ENCODE peak calls at places on chromosomes 7 and 10, in four cellular contexts. One of them, this sample, is unnamed.

GRCh38 chr10:71528371-71529202 is 131.9 kb downstream of the CDH23 start:
- DNase-seq in H9: no peak
- DNase-seq in trophoblast cell: no peak
- DNase-seq in H1: no peak
- DNase-seq in this sample: peak; percentile 84

GRCh38 chr7:142384508-142384922 is 126.7 kb upstream of the PRSS58 start:
- DNase-seq in H9: no peak
- DNase-seq in trophoblast cell: no peak
- DNase-seq in H1: no peak
- DNase-seq in this sample: no peak

GRCh38 chr7:159144756-159145543 is at the start of gene VIPR2:
- DNase-seq in H1: no peak
- DNase-seq in trophoblast cell: no peak
- DNase-seq in H9: peak; percentile 66
- DNase-seq in this sample: peak; percentile 17

GRCh38 chr10:132813560-132814468 is 27.9 kb upstream of the NKX6-2 start:
- DNase-seq in H9: no peak
- DNase-seq in trophoblast cell: no peak
- DNase-seq in H1: no peak
- DNase-seq in this sample: no peak

GRCh38 chr10:88281592-88282268 is 301.4 kb downstream of the RNLS start:
- DNase-seq in H1: no peak
- DNase-seq in H9: no peak
- DNase-seq in trophoblast cell: no peak
- DNase-seq in this sample: no peak

GRCh38 chr7:120056227-120056626 is 216.7 kb upstream of the KCND2 start:
- DNase-seq in H1: no peak
- DNase-seq in H9: no peak
- DNase-seq in trophoblast cell: no peak
- DNase-seq in this sample: no peak

GRCh38 chr10:120841522-120842189 is 9.5 kb upstream of the WDR11 start:
- DNase-seq in H1: no peak
- DNase-seq in H9: no peak
- DNase-seq in trophoblast cell: no peak
- DNase-seq in this sample: no peak

GRCh38 chr7:116284390-116284789 is 74.1 kb downstream of the TES start:
- DNase-seq in H9: no peak
- DNase-seq in H1: no peak
- DNase-seq in trophoblast cell: no peak
- DNase-seq in this sample: no peak

GRCh38 chr7:43199761-43200160 is 87.3 kb downstream of the HECW1 start:
- DNase-seq in trophoblast cell: no peak
- DNase-seq in H9: no peak
- DNase-seq in H1: no peak
- DNase-seq in this sample: no peak

GRCh38 chr7:47502240-47502877 is 79.6 kb downstream of the TNS3 start:
- DNase-seq in H1: no peak
- DNase-seq in H9: no peak
- DNase-seq in trophoblast cell: no peak
- DNase-seq in this sample: no peak

GRCh38 chr10:72243822-72244437 is 27.9 kb upstream of the ASCC1 start:
- DNase-seq in H9: no peak
- DNase-seq in trophoblast cell: peak; percentile 14
- DNase-seq in H1: no peak
- DNase-seq in this sample: no peak

GRCh38 chr10:7084255-7085005 is 326.4 kb downstream of the SFMBT2 start:
- DNase-seq in H9: no peak
- DNase-seq in H1: no peak
- DNase-seq in trophoblast cell: no peak
- DNase-seq in this sample: no peak

GRCh38 chr7:119472398-119473038 is 800.5 kb upstream of the KCND2 start:
- DNase-seq in H1: peak; percentile 5
- DNase-seq in trophoblast cell: no peak
- DNase-seq in H9: peak; percentile 43
- DNase-seq in this sample: no peak

GRCh38 chr10:104076743-104077160 is 8.9 kb downstream of the COL17A1 start:
- DNase-seq in H1: peak; percentile 50
- DNase-seq in H9: peak; percentile 58
- DNase-seq in trophoblast cell: no peak
- DNase-seq in this sample: peak; percentile 70

GRCh38 chr7:103447073-103447960 is 1.3 kb upstream of the SLC26A5 start:
- DNase-seq in H1: peak; percentile 34
- DNase-seq in H9: peak; percentile 86
- DNase-seq in trophoblast cell: peak; percentile 46
- DNase-seq in this sample: peak; percentile 54

GRCh38 chr7:98352621-98353020 is 48.3 kb downstream of the BAIAP2L1 start:
- DNase-seq in H9: no peak
- DNase-seq in H1: no peak
- DNase-seq in trophoblast cell: no peak
- DNase-seq in this sample: no peak

GRCh38 chr7:86768394-86768793 is 124.7 kb downstream of the GRM3 start:
- DNase-seq in trophoblast cell: no peak
- DNase-seq in H1: no peak
- DNase-seq in H9: no peak
- DNase-seq in this sample: no peak

GRCh38 chr10:62589689-62590088 is 214.8 kb upstream of the ADO start:
- DNase-seq in H9: no peak
- DNase-seq in trophoblast cell: no peak
- DNase-seq in H1: no peak
- DNase-seq in this sample: no peak

GRCh38 chr7:44796034-44796503 is 412 bp upstream of the PPIA start:
- DNase-seq in H9: no peak
- DNase-seq in trophoblast cell: peak; percentile 76
- DNase-seq in H1: peak; percentile 23
- DNase-seq in this sample: no peak

GRCh38 chr10:49608166-49608758 is 1.8 kb upstream of the SLC18A3 start:
- DNase-seq in H9: peak; percentile 17
- DNase-seq in H1: no peak
- DNase-seq in trophoblast cell: no peak
- DNase-seq in this sample: no peak

GRCh38 chr7:15464762-15465144 is 97.1 kb downstream of the AGMO start:
- DNase-seq in H9: no peak
- DNase-seq in trophoblast cell: no peak
- DNase-seq in H1: no peak
- DNase-seq in this sample: no peak

GRCh38 chr7:128831178-128831993 is 1.2 kb downstream of the FLNC start:
- DNase-seq in H1: no peak
- DNase-seq in trophoblast cell: no peak
- DNase-seq in H9: peak; percentile 73
- DNase-seq in this sample: peak; percentile 72

GRCh38 chr7:132782777-132783633 is 206.7 kb upstream of the PLXNA4 start:
- DNase-seq in H9: no peak
- DNase-seq in trophoblast cell: no peak
- DNase-seq in H1: no peak
- DNase-seq in this sample: no peak

GRCh38 chr10:96225119-96225518 is 46.2 kb downstream of the BLNK start:
- DNase-seq in trophoblast cell: peak; percentile 43
- DNase-seq in H1: no peak
- DNase-seq in H9: no peak
- DNase-seq in this sample: no peak

GRCh38 chr7:157981778-157982177 is 605.8 kb downstream of the PTPRN2 start:
- DNase-seq in trophoblast cell: no peak
- DNase-seq in H9: peak; percentile 19
- DNase-seq in H1: no peak
- DNase-seq in this sample: no peak

GRCh38 chr7:5586279-5586962 is 162.8 kb upstream of the TNRC18 start:
- DNase-seq in trophoblast cell: no peak
- DNase-seq in H9: no peak
- DNase-seq in H1: no peak
- DNase-seq in this sample: no peak

GRCh38 chr10:58782876-58783859 is 270.5 kb downstream of the BICC1 start:
- DNase-seq in H1: no peak
- DNase-seq in H9: no peak
- DNase-seq in trophoblast cell: no peak
- DNase-seq in this sample: no peak
- H3K18ac ChIP-seq in H1: no peak overlapping the region
- H3K18ac ChIP-seq in H9: no peak overlapping the region
- H3K18ac ChIP-seq in trophoblast cell: no peak overlapping the region
- H3K18ac ChIP-seq in this sample: no peak overlapping the region

GRCh38 chr7:40544277-40544723 is 409.5 kb downstream of the SUGCT start:
- DNase-seq in H1: no peak
- DNase-seq in H9: no peak
- DNase-seq in trophoblast cell: no peak
- DNase-seq in this sample: no peak
- H2BK12ac ChIP-seq in H1: no peak overlapping the region
- H2BK12ac ChIP-seq in H9: no peak overlapping the region
- H2BK12ac ChIP-seq in trophoblast cell: no peak overlapping the region
- H2BK12ac ChIP-seq in this sample: no peak overlapping the region

DNA sequence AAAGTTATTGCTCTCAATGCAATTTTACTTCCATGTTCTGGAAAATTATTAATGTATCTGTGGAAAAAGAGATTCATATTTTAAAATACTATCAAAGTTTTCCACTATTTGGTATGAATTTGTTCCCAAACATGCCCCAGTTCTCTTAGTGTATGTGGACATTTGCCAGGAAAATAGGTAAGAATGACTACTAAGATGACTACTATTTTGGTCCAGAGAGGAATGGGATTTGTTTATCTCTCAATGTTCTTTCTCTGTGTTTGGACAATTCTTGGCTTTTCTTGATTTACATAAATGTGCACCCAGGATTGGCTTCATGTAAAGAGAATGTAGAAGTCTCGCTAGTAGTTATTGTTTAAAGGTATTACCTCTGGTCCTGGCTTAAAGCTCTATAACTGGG is 60.3 kb upstream of the POT1 start:
- DNase-seq in trophoblast cell: no peak
- DNase-seq in H9: no peak
- DNase-seq in H1: no peak
- DNase-seq in this sample: no peak
- H4K91ac ChIP-seq in trophoblast cell: no peak overlapping the region
- H4K91ac ChIP-seq in H9: no peak overlapping the region
- H4K91ac ChIP-seq in H1: no peak overlapping the region
- H4K91ac ChIP-seq in this sample: no peak overlapping the region

GRCh38 chr7:79691094-79691493 is 237.6 kb upstream of the MAGI2 start:
- DNase-seq in H9: no peak
- DNase-seq in H1: no peak
- DNase-seq in trophoblast cell: no peak
- DNase-seq in this sample: no peak

DNA sequence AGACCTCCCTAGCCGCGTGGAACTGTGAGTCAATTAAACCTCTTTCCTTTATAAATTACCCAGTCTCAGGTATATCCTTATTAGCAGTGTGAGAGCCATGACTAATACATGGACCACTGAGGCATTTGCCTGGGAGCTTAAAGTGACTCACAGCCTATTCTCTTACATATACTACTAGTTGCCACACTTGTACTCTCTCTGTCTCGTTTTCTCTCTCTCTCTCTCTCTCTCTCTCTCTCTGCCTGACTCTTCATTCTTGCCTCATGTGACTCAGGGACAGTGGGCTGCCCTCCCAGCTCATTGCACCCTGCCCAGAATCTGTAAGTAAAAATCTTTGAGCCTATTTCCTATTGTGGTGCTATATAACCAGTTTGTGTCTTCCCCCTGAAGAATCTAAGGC is 238.5 kb upstream of the MAGI2 start:
- DNase-seq in H1: no peak
- DNase-seq in trophoblast cell: peak; percentile 55
- DNase-seq in H9: no peak
- DNase-seq in this sample: no peak
- H3K18ac ChIP-seq in H1: no peak overlapping the region
- H3K18ac ChIP-seq in trophoblast cell: no peak overlapping the region
- H3K18ac ChIP-seq in H9: no peak overlapping the region
- H3K18ac ChIP-seq in this sample: no peak overlapping the region

GRCh38 chr7:51029131-51029530 is 246.4 kb upstream of the GRB10 start:
- DNase-seq in trophoblast cell: no peak
- DNase-seq in H9: no peak
- DNase-seq in H1: no peak
- DNase-seq in this sample: no peak
- H2BK12ac ChIP-seq in trophoblast cell: no peak overlapping the region
- H2BK12ac ChIP-seq in H9: no peak overlapping the region
- H2BK12ac ChIP-seq in H1: no peak overlapping the region
- H2BK12ac ChIP-seq in this sample: no peak overlapping the region

GRCh38 chr10:102627141-102627445 is 17.2 kb upstream of the TRIM8 start:
- DNase-seq in trophoblast cell: no peak
- DNase-seq in H9: no peak
- DNase-seq in H1: no peak
- DNase-seq in this sample: no peak
- H4K91ac ChIP-seq in trophoblast cell: peak overlapping the region; percentile 98
- H4K91ac ChIP-seq in H9: no peak overlapping the region
- H4K91ac ChIP-seq in H1: peak overlapping the region; percentile 92
- H4K91ac ChIP-seq in this sample: peak overlapping the region; percentile 90

GRCh38 chr7:35875292-35875691 is 74.4 kb downstream of the SEPTIN7 start:
- DNase-seq in trophoblast cell: no peak
- DNase-seq in H9: no peak
- DNase-seq in H1: no peak
- DNase-seq in this sample: no peak

GRCh38 chr7:35874881-35875280 is 74.0 kb downstream of the SEPTIN7 start:
- DNase-seq in trophoblast cell: no peak
- DNase-seq in H9: no peak
- DNase-seq in H1: no peak
- DNase-seq in this sample: no peak

GRCh38 chr7:35878356-35878755 is 77.5 kb downstream of the SEPTIN7 start:
- DNase-seq in H1: no peak
- DNase-seq in trophoblast cell: no peak
- DNase-seq in H9: no peak
- DNase-seq in this sample: no peak
- H3K18ac ChIP-seq in H1: no peak overlapping the region
- H3K18ac ChIP-seq in trophoblast cell: no peak overlapping the region
- H3K18ac ChIP-seq in H9: no peak overlapping the region
- H3K18ac ChIP-seq in this sample: no peak overlapping the region